ENCODE peak calls at places on chromosomes 7 and 10, in six cellular contexts. K, M, A, V, D and P are unnamed samples.

GRCh38 chr7:18590744-18591340 is 95.3 kb downstream of the HDAC9 start:
- DNase-seq in M (peak; percentile 62), D (peak; percentile 74), V (peak; percentile 46), K (peak; percentile 43), A (peak; percentile 56), P (peak; percentile 38)

GRCh38 chr7:98293265-98293664 is 11.8 kb downstream of the BRI3 start:
- DNase-seq in D (no peak), M (no peak), V (no peak), K (no peak), A (no peak), P (no peak)

GRCh38 chr10:35855155-35855947 is 213.3 kb upstream of the FZD8 start:
- DNase-seq in M (no peak), V (no peak), K (no peak), A (peak; percentile 76), D (peak; percentile 20), P (no peak)

GRCh38 chr10:11210211-11210922 is 192.7 kb downstream of the CELF2 start:
- DNase-seq in A (no peak), K (no peak), M (no peak), D (peak; percentile 11), V (no peak), P (peak; percentile 42)

GRCh38 chr10:97179731-97180366 is 5.9 kb downstream of the SLIT1 start:
- DNase-seq in K (no peak), D (peak; percentile 42), V (peak; percentile 41), M (peak; percentile 84), A (no peak), P (no peak)

GRCh38 chr10:68826764-68827591 is at the start of gene STOX1:
- DNase-seq in M (peak; percentile 94), K (peak; percentile 78), D (peak; percentile 68), V (peak; percentile 88), A (peak; percentile 69), P (peak; percentile 84)

GRCh38 chr10:118522791-118523498 is 72.5 kb downstream of the PRLHR start:
- DNase-seq in V (no peak), M (no peak), A (peak; percentile 93), D (peak; percentile 79), K (no peak), P (no peak)

GRCh38 chr7:133777701-133778100 is 349.4 kb upstream of the LRGUK start:
- DNase-seq in V (no peak), K (no peak), M (no peak), A (no peak), D (no peak), P (no peak)

GRCh38 chr10:124975977-124976514 is 34.1 kb downstream of the ZRANB1 start:
- DNase-seq in A (no peak), M (no peak), D (no peak), V (no peak), K (no peak), P (peak; percentile 17)

GRCh38 chr7:33719059-33719581 is 186.2 kb upstream of the BMPER start:
- DNase-seq in V (no peak), D (peak; percentile 62), K (no peak), A (no peak), M (no peak), P (no peak)

GRCh38 chr10:60453031-60453430 is 63.4 kb upstream of the ANK3 start:
- DNase-seq in D (no peak), A (no peak), M (no peak), K (no peak), V (no peak), P (no peak)

GRCh38 chr7:151177310-151177709 is 9.7 kb downstream of the ASB10 start:
- DNase-seq in K (no peak), D (no peak), V (no peak), A (no peak), M (peak; percentile 30), P (no peak)

GRCh38 chr10:14507156-14507555 is 176.4 kb upstream of the FRMD4A start:
- DNase-seq in M (no peak), V (no peak), K (no peak), A (no peak), D (no peak), P (peak; percentile 86)

GRCh38 chr7:14351167-14351566 is 361.7 kb upstream of the ETV1 start:
- DNase-seq in A (no peak), K (no peak), D (peak; percentile 5), V (no peak), M (no peak), P (no peak)

GRCh38 chr10:100565206-100565985 is 29.7 kb downstream of the HIF1AN start:
- DNase-seq in D (no peak), M (no peak), V (no peak), A (no peak), K (no peak), P (no peak)

GRCh38 chr7:51069411-51070083 is 247.1 kb downstream of the COBL start:
- DNase-seq in D (peak; percentile 13), K (no peak), V (no peak), M (no peak), A (peak; percentile 96), P (no peak)

GRCh38 chr10:15796098-15796759 is 64.1 kb downstream of the MINDY3 start:
- DNase-seq in D (no peak), K (no peak), V (no peak), M (no peak), A (no peak), P (no peak)

GRCh38 chr7:24891173-24891787 is 88.7 kb downstream of the OSBPL3 start:
- DNase-seq in K (no peak), V (no peak), D (peak; percentile 18), A (no peak), M (no peak), P (no peak)

GRCh38 chr10:118590334-118590733 is 5.1 kb downstream of the PRLHR start:
- DNase-seq in V (no peak), A (peak; percentile 50), D (peak; percentile 13), M (peak; percentile 86), K (no peak), P (no peak)

GRCh38 chr10:28769147-28769604 is 91.9 kb downstream of the BAMBI start:
- DNase-seq in K (no peak), M (no peak), A (no peak), V (no peak), D (no peak), P (no peak)
- TF ChIP-seq EZH2phosphoT487 in K (no peak), M (no peak), A (no peak), V (no peak), D (no peak), P (no peak)

GRCh38 chr10:29616542-29616941 is 18.2 kb downstream of the SVIL start:
- DNase-seq in K (no peak), D (no peak), V (no peak), M (no peak), A (no peak), P (no peak)
- H3K4me1 ChIP-seq in K (no peaks in the 10 kb centered on the region), D (peaks cover 14% of the 10 kb centered on the region), V (peaks cover 40% of the 10 kb centered on the region), M (peaks cover 36% of the 10 kb centered on the region), A (peaks cover 22% of the 10 kb centered on the region), P (no peaks in the 10 kb centered on the region)

GRCh38 chr7:16765436-16765859 is 11.9 kb downstream of the TSPAN13 start:
- DNase-seq in K (no peak), M (no peak), V (no peak), A (no peak), D (no peak), P (no peak)
- H3K9me2 ChIP-seq in K (no peaks in the 10 kb centered on the region), M (no peaks in the 10 kb centered on the region), V (no peaks in the 10 kb centered on the region), A (no peaks in the 10 kb centered on the region), D (no peaks in the 10 kb centered on the region), P (no peaks in the 10 kb centered on the region)

DNA sequence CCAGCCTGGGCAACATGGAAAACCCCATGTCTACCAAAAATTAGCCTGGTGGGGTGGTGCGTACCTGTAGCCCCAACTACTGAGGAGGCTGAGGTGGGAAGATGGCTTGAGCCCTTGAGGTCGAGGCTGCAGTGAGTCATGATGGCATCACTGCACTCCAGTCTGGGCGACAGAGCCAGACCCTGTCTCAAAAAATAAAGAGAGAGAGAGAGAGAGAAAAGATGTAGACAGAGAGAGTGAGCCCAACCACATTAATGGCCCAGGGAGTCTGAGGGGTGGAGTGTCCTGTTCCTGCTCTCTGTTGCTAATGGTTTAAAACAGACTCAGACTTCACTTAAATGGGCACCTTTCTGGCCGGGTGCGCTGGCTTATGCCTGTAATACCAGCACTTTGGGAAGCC is 455.7 kb upstream of the GALNT17 start:
- DNase-seq in A (no peak), K (no peak), M (no peak), V (no peak), D (no peak), P (no peak)
- TF ChIP-seq EZH2phosphoT487 in A (no peak), K (no peak), M (no peak), V (no peak), D (no peak), P (no peak)

GRCh38 chr10:79445217-79445707 is at the start of gene ZCCHC24:
- DNase-seq in K (peak; percentile 67), V (no peak), M (no peak), A (peak; percentile 89), D (no peak), P (peak; percentile 73)
- H3K4me1 ChIP-seq in K (peaks cover 13% of the 10 kb centered on the region), V (peaks cover 25% of the 10 kb centered on the region), M (peaks cover 13% of the 10 kb centered on the region), A (peaks cover 60% of the 10 kb centered on the region), D (peaks cover 22% of the 10 kb centered on the region), P (peaks cover 4% of the 10 kb centered on the region)